ENCODE peak calls at places on chromosomes 1 and 21, in seven cellular contexts. W is globus pallidus; N is renal cortical epithelial cell; L is CD8-positive, alpha-beta memory T cell; U is HL-60; A is glutamatergic neuron; H is EL. I is an unnamed sample.

GRCh38 chr1:26645734-26646133 is 50.1 kb upstream of the ARID1A start:
- DNase-seq in L (no peak), N (no peak), H (no peak), W (no peak), A (no peak), U (no peak), I (no peak)

GRCh38 chr1:211305044-211305443 is 21.6 kb upstream of the TRAF5 start:
- DNase-seq in L (no peak), N (no peak), U (no peak), W (peak; percentile 21), A (no peak), H (peak; percentile 51), I (no peak)

GRCh38 chr1:19315378-19316206 is 3.5 kb downstream of the SLC66A1 start:
- DNase-seq in N (peak; percentile 35), A (peak; percentile 52), L (no peak), H (peak; percentile 73), W (no peak), U (peak; percentile 71), I (peak; percentile 63)

GRCh38 chr1:1067284-1068076 is 6.6 kb downstream of the RNF223 start:
- DNase-seq in A (no peak), L (no peak), U (no peak), W (no peak), H (no peak), N (no peak), I (no peak)

GRCh38 chr1:21324368-21325137 is 34.3 kb upstream of the ECE1 start:
- DNase-seq in H (peak; percentile 95), L (peak; percentile 22), W (no peak), U (peak; percentile 75), A (no peak), N (peak; percentile 99), I (no peak)

GRCh38 chr1:156920233-156921052 is at the start of gene LRRC71:
- DNase-seq in A (peak; percentile 91), H (peak; percentile 78), U (peak; percentile 45), W (peak; percentile 43), L (peak; percentile 28), N (peak; percentile 27), I (peak; percentile 65)

GRCh38 chr21:39057121-39057520 is 126.1 kb downstream of the PSMG1 start:
- DNase-seq in H (no peak), N (no peak), A (no peak), L (no peak), U (no peak), W (no peak), I (no peak)

GRCh38 chr1:116347678-116348077 is 25.4 kb upstream of the ATP1A1 start:
- DNase-seq in W (no peak), H (no peak), A (no peak), L (no peak), N (no peak), U (no peak), I (no peak)

GRCh38 chr1:154407866-154408777 is 3.0 kb downstream of the IL6R start:
- DNase-seq in L (no peak), N (peak; percentile 48), H (no peak), W (no peak), U (no peak), A (no peak), I (no peak)

GRCh38 chr1:43711524-43712386 is 4.4 kb downstream of the ST3GAL3 start:
- DNase-seq in A (no peak), H (peak; percentile 83), L (no peak), U (no peak), N (peak; percentile 85), W (no peak), I (no peak)

GRCh38 chr1:146012703-146013565 is 8.6 kb downstream of the HJV start:
- DNase-seq in A (no peak), W (peak; percentile 67), N (peak; percentile 82), H (peak; percentile 81), L (peak; percentile 46), U (peak; percentile 40), I (peak; percentile 21)

GRCh38 chr1:24165500-24165899 is 21.6 kb downstream of the IFNLR1 start:
- DNase-seq in A (no peak), H (no peak), U (no peak), W (no peak), L (no peak), N (no peak), I (no peak)

GRCh38 chr1:9150582-9151290 is 21.8 kb upstream of the GPR157 start:
- DNase-seq in N (no peak), L (no peak), U (no peak), W (no peak), H (no peak), A (no peak), I (no peak)

GRCh38 chr1:40861227-40862003 is 748 bp downstream of the CITED4 start:
- DNase-seq in L (peak; percentile 27), N (no peak), A (peak; percentile 48), U (peak; percentile 28), H (no peak), W (no peak), I (no peak)

GRCh38 chr21:46154955-46155513 is 345 bp downstream of the FTCD start:
- DNase-seq in U (no peak), L (no peak), N (no peak), W (no peak), H (no peak), A (peak; percentile 10), I (no peak)

GRCh38 chr1:181548491-181548890 is 65.2 kb downstream of the CACNA1E start:
- DNase-seq in U (no peak), N (no peak), W (no peak), A (no peak), H (no peak), L (no peak), I (no peak)

GRCh38 chr1:65412984-65413375 is 7.5 kb upstream of the LEPR start:
- DNase-seq in N (peak; percentile 99), H (peak; percentile 91), L (no peak), U (no peak), W (no peak), A (no peak), I (no peak)

GRCh38 chr1:12415239-12415543 is 185.4 kb downstream of the VPS13D start:
- DNase-seq in U (no peak), N (peak; percentile 91), A (no peak), L (no peak), H (peak; percentile 46), W (no peak), I (no peak)

GRCh38 chr1:108708726-108709660 is 3.7 kb upstream of the FNDC7 start:
- DNase-seq in W (no peak), L (peak; percentile 48), H (no peak), A (no peak), U (no peak), N (no peak), I (peak; percentile 9)

GRCh38 chr1:226698659-226699058 is 40.4 kb downstream of the ITPKB start:
- DNase-seq in L (no peak), A (no peak), W (no peak), N (no peak), U (no peak), H (no peak), I (no peak)

GRCh38 chr21:21238882-21239400 is 240.7 kb downstream of the NCAM2 start:
- DNase-seq in A (no peak), H (no peak), L (no peak), N (no peak), W (no peak), U (no peak), I (no peak)

GRCh38 chr1:87104140-87104539 is 189.7 kb downstream of the HS2ST1 start:
- DNase-seq in N (no peak), H (no peak), L (no peak), A (no peak), U (no peak), W (no peak), I (no peak)

GRCh38 chr1:13587256-13588030 is 3.8 kb downstream of the PDPN start:
- DNase-seq in H (no peak), N (no peak), A (no peak), L (no peak), W (no peak), U (no peak), I (no peak)

GRCh38 chr1:151908228-151908691 is 1.1 kb downstream of the THEM4 start:
- DNase-seq in A (no peak), W (no peak), N (peak; percentile 30), U (no peak), L (no peak), H (peak; percentile 34), I (no peak)